ENCODE peak calls at places on chromosomes 11 and 22, in six cellular contexts. N is GM12865, I is PC-9, O is epithelial cell of esophagus, L is PC-3, T is HCT116. E is an unnamed sample.

GRCh38 chr22:31477329-31477728 is 12.3 kb downstream of the EIF4ENIF1 start:
- DNase-seq in N (peak), L (no peak), I (no peak), O (no peak), T (no peak), E (no peak)

GRCh38 chr11:76263657-76264056 is 57.4 kb upstream of the WNT11 start:
- DNase-seq in T (no peak), O (no peak), N (no peak), L (no peak), I (no peak), E (no peak)

GRCh38 chr22:39622881-39623367 is 52.4 kb downstream of the CACNA1I start:
- DNase-seq in T (peak), I (peak), O (peak), N (peak), L (peak), E (no peak)

GRCh38 chr22:39439170-39439569 is 17.6 kb upstream of the MGAT3 start:
- DNase-seq in I (no peak), T (no peak), O (peak), L (peak), N (no peak), E (no peak)

GRCh38 chr11:3153291-3153861 is 11.7 kb downstream of the OSBPL5 start:
- DNase-seq in N (no peak), I (no peak), T (no peak), O (no peak), L (no peak), E (peak)

GRCh38 chr11:65988791-65989592 is 13.0 kb downstream of the EIF1AD start:
- DNase-seq in N (peak), O (peak), I (peak), T (peak), L (peak), E (peak)

GRCh38 chr11:129643031-129643721 is 172.5 kb upstream of the TMEM45B start:
- DNase-seq in T (no peak), L (peak), O (peak), N (no peak), I (peak), E (no peak)

GRCh38 chr11:127003260-127003981 is 2.9 kb upstream of the KIRREL3 start:
- DNase-seq in T (no peak), I (peak), O (peak), L (no peak), N (peak), E (no peak)

GRCh38 chr11:71311176-71311925 is 59.0 kb upstream of the SHANK2 start:
- DNase-seq in N (no peak), T (no peak), L (no peak), O (no peak), I (no peak), E (no peak)

GRCh38 chr22:27987557-27987956 is 68.5 kb upstream of the PITPNB start:
- DNase-seq in I (peak), T (no peak), L (no peak), O (no peak), N (no peak), E (peak)

GRCh38 chr11:64095286-64095825 is 59.6 kb downstream of the FLRT1 start:
- DNase-seq in I (no peak), T (no peak), O (no peak), L (no peak), N (no peak), E (no peak)

GRCh38 chr11:123419720-123420466 is 10.2 kb upstream of the GRAMD1B start:
- DNase-seq in T (no peak), I (no peak), L (no peak), O (peak), N (no peak), E (no peak)

GRCh38 chr11:134654161-134654915 is 242.3 kb upstream of the B3GAT1 start:
- DNase-seq in I (no peak), N (no peak), L (no peak), O (no peak), T (no peak), E (no peak)

GRCh38 chr22:28497188-28497587 is 182.5 kb downstream of the TTC28 start:
- DNase-seq in N (no peak), O (no peak), T (no peak), L (peak), I (no peak), E (no peak)

GRCh38 chr11:121656333-121657090 is 203.7 kb upstream of the SORL1-AS1 start:
- DNase-seq in L (no peak), T (no peak), N (no peak), I (no peak), O (no peak), E (no peak)

GRCh38 chr11:134915212-134915611 is 503.2 kb upstream of the B3GAT1 start:
- DNase-seq in N (no peak), I (no peak), T (no peak), O (no peak), L (no peak), E (peak)

GRCh38 chr11:92329644-92330043 is 105.0 kb downstream of the FAT3 start:
- DNase-seq in T (no peak), I (no peak), N (no peak), O (peak), L (peak), E (peak)

GRCh38 chr11:66443602-66444001 is 5.0 kb upstream of the MRPL11 start:
- DNase-seq in I (no peak), N (no peak), L (peak), O (peak), T (peak), E (no peak)

GRCh38 chr22:29079218-29079901 is 6.5 kb downstream of the KREMEN1 start:
- DNase-seq in O (no peak), I (no peak), L (peak), N (no peak), T (no peak), E (peak)

GRCh38 chr11:109731451-109731850 is 309.5 kb downstream of the C11orf87 start:
- DNase-seq in N (no peak), L (no peak), O (no peak), I (no peak), T (no peak), E (peak)

GRCh38 chr11:125593113-125593761 is 585 bp downstream of the STT3A start:
- DNase-seq in N (peak), O (peak), I (peak), T (peak), L (peak), E (no peak)

GRCh38 chr11:6757373-6757967 is 14.3 kb downstream of the OR2AG2 start:
- DNase-seq in L (peak), I (peak), O (peak), T (peak), N (peak), E (peak)

DNA sequence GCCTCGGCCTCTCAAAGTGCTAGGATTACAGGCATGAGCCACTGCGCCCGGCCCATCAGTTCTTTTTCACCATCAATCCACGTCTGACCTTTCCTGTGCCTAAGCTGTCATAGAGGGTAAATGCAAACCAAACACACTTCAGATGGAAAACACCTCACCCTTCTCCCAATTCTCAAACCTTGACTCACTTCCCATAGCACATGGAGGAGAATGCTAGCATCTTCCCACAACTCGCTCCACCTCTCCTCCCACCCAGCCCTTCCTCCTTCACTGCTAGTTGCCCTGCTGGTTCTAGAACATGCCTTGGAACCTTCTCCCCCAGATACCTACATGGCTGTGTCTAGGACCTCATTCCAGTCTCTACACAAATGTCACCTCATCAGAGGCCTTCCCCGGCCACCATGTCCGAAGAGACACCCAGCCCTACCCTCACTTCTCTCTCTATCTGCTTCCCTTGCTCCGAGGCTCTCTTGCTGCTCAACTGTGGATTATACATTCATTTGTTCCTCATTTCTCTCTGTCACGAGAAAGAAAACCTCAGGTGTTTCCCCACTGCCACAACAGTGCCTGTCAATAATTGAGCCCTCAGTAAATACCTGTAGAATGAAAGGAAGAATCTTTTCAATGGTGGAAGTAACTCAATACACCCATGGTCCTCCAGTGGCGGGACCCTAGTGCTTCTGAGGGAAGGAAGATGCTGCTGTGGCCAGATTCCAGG is 21.3 kb upstream of the NCF4 start:
- DNase-seq in L (peak), T (no peak), N (no peak), O (peak), I (peak), E (no peak)
- H3K4me3 ChIP-seq in L (no peak), T (no peak), N (no peak), O (no peak), I (no peak), E (no peak)

GRCh38 chr22:50527921-50528681 is 1.7 kb downstream of the TYMP start:
- DNase-seq in L (no peak), T (no peak), N (no peak), O (no peak), I (no peak), E (no peak)
- H3K4me3 ChIP-seq in L (no peak), T (no peak), N (peak), O (no peak), I (no peak), E (no peak)

GRCh38 chr22:49658902-49659280 is 168.8 kb downstream of the BRD1 start:
- DNase-seq in N (no peak), O (no peak), T (no peak), I (no peak), L (no peak), E (no peak)

GRCh38 chr22:49659281-49659923 is 168.3 kb downstream of the BRD1 start:
- DNase-seq in N (no peak), I (no peak), O (no peak), L (no peak), T (no peak), E (no peak)

GRCh38 chr22:49656291-49656851 is 171.3 kb downstream of the BRD1 start:
- DNase-seq in T (no peak), L (no peak), O (no peak), N (no peak), I (no peak), E (no peak)

GRCh38 chr22:49657275-49657973 is 170.2 kb downstream of the BRD1 start:
- DNase-seq in N (peak), L (no peak), T (peak), I (no peak), O (no peak), E (no peak)

DNA sequence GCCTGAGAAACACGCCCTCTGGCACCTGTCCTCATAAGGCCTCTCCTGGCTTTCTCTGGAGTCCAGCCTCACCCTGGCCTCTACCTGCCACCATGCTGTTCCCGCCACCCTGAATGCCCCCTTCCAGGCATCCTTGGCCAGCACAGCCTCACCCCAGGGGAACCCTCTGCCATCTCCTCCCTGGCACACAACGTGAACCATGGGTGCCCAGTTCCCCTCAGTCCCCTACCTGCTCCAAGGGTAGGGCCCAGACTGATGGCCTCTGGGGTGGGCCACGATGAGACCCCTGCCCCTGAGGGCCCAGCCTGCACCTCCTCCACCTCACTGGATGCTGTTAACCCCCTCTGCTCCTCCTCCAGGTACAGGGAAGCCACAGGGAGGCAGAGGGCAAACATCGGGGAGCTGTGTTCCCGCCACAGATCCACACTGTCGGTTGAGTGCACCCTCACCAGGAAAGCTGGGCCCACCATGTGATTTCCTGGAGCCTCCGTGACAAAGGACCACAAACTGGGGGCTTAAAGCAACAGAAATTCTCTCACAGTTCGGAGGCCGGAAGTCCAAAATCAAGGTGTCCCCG is 169.6 kb downstream of the BRD1 start:
- DNase-seq in L (no peak), I (no peak), O (no peak), N (no peak), T (no peak), E (no peak)
- H3K4me3 ChIP-seq in L (no peak), I (no peak), O (no peak), N (no peak), T (no peak), E (no peak)

DNA sequence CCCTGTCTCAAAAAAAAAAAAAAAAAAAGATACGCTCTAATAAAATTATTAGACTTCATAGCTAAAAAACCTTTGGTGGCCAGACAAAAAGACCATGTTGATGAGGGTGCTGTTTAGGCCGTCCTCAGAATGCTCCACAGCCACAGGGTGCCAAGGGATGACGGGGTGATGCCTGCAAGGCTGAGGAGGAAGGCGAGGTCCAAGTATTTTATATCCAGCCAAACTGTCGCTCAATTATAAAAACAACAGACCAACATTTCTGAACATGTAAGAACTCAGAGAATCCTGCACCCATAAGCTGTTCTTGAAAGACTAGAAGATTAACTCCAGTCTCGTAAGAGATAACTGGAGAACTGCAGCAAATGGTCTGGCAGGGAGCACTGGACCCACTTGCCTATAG is 29.2 kb downstream of the TBX1 start:
- DNase-seq in L (no peak), I (no peak), N (no peak), O (no peak), T (no peak), E (no peak)
- H3K4me3 ChIP-seq in L (no peak), I (no peak), N (no peak), O (no peak), T (no peak), E (no peak)